ENCODE peak calls at places on chromosomes 13 and 19, in ten cellular contexts. One of them, this sample, is unnamed.

GRCh38 chr19:18424890-18425514 is 5.8 kb downstream of the SSBP4 start:
- DNase-seq in Calu3: no peak
- DNase-seq in PC-9: no peak
- DNase-seq in endothelial cell: no peak
- DNase-seq in AG04450: no peak
- DNase-seq in AG04449: no peak
- DNase-seq in progenitor cell of endocrine pancreas: no peak
- DNase-seq in heart right ventricle: no peak
- DNase-seq in glutamatergic neuron: no peak
- DNase-seq in nephron progenitor cell: no peak
- DNase-seq in this sample: no peak

GRCh38 chr13:46544811-46545210 is 8.2 kb upstream of the LRCH1 start:
- DNase-seq in nephron progenitor cell: no peak
- DNase-seq in endothelial cell: no peak
- DNase-seq in PC-9: no peak
- DNase-seq in progenitor cell of endocrine pancreas: no peak
- DNase-seq in AG04449: no peak
- DNase-seq in AG04450: no peak
- DNase-seq in glutamatergic neuron: no peak
- DNase-seq in Calu3: no peak
- DNase-seq in heart right ventricle: no peak
- DNase-seq in this sample: no peak

GRCh38 chr19:2423913-2424685 is 3.3 kb downstream of the TIMM13 start:
- DNase-seq in endothelial cell: no peak
- DNase-seq in Calu3: no peak
- DNase-seq in AG04449: no peak
- DNase-seq in glutamatergic neuron: peak
- DNase-seq in PC-9: no peak
- DNase-seq in heart right ventricle: no peak
- DNase-seq in nephron progenitor cell: no peak
- DNase-seq in progenitor cell of endocrine pancreas: no peak
- DNase-seq in AG04450: no peak
- DNase-seq in this sample: no peak

GRCh38 chr13:43687038-43687437 is 99.7 kb downstream of the ENOX1 start:
- DNase-seq in progenitor cell of endocrine pancreas: no peak
- DNase-seq in glutamatergic neuron: no peak
- DNase-seq in Calu3: no peak
- DNase-seq in nephron progenitor cell: no peak
- DNase-seq in endothelial cell: no peak
- DNase-seq in AG04450: no peak
- DNase-seq in heart right ventricle: no peak
- DNase-seq in AG04449: no peak
- DNase-seq in PC-9: no peak
- DNase-seq in this sample: no peak

GRCh38 chr19:5128251-5128931 is 159.5 kb downstream of the KDM4B start:
- DNase-seq in AG04449: no peak
- DNase-seq in glutamatergic neuron: no peak
- DNase-seq in AG04450: peak
- DNase-seq in endothelial cell: no peak
- DNase-seq in progenitor cell of endocrine pancreas: peak
- DNase-seq in Calu3: no peak
- DNase-seq in PC-9: no peak
- DNase-seq in nephron progenitor cell: peak
- DNase-seq in heart right ventricle: peak
- DNase-seq in this sample: no peak

GRCh38 chr19:2382530-2383222 is 22.6 kb downstream of the TMPRSS9 start:
- DNase-seq in heart right ventricle: no peak
- DNase-seq in nephron progenitor cell: no peak
- DNase-seq in endothelial cell: no peak
- DNase-seq in PC-9: no peak
- DNase-seq in glutamatergic neuron: no peak
- DNase-seq in progenitor cell of endocrine pancreas: no peak
- DNase-seq in AG04450: no peak
- DNase-seq in AG04449: no peak
- DNase-seq in Calu3: no peak
- DNase-seq in this sample: no peak

GRCh38 chr19:7595466-7596133 is at the start of gene CAMSAP3:
- DNase-seq in AG04449: no peak
- DNase-seq in progenitor cell of endocrine pancreas: peak
- DNase-seq in endothelial cell: peak
- DNase-seq in Calu3: peak
- DNase-seq in PC-9: peak
- DNase-seq in heart right ventricle: no peak
- DNase-seq in AG04450: no peak
- DNase-seq in nephron progenitor cell: peak
- DNase-seq in glutamatergic neuron: peak
- DNase-seq in this sample: peak

GRCh38 chr19:5572556-5573286 is 5.0 kb upstream of the TINCR start:
- DNase-seq in progenitor cell of endocrine pancreas: no peak
- DNase-seq in Calu3: peak
- DNase-seq in AG04449: no peak
- DNase-seq in heart right ventricle: no peak
- DNase-seq in glutamatergic neuron: no peak
- DNase-seq in AG04450: no peak
- DNase-seq in PC-9: peak
- DNase-seq in endothelial cell: no peak
- DNase-seq in nephron progenitor cell: no peak
- DNase-seq in this sample: no peak

GRCh38 chr13:86906458-86906857 is 764.7 kb upstream of the SLITRK5 start:
- DNase-seq in AG04449: no peak
- DNase-seq in glutamatergic neuron: no peak
- DNase-seq in progenitor cell of endocrine pancreas: no peak
- DNase-seq in endothelial cell: no peak
- DNase-seq in heart right ventricle: no peak
- DNase-seq in nephron progenitor cell: no peak
- DNase-seq in AG04450: no peak
- DNase-seq in Calu3: no peak
- DNase-seq in PC-9: no peak
- DNase-seq in this sample: no peak

GRCh38 chr13:64774915-64775314 is 2455.2 kb downstream of the PCDH9 start:
- DNase-seq in nephron progenitor cell: no peak
- DNase-seq in glutamatergic neuron: no peak
- DNase-seq in heart right ventricle: no peak
- DNase-seq in Calu3: no peak
- DNase-seq in endothelial cell: no peak
- DNase-seq in AG04450: no peak
- DNase-seq in AG04449: no peak
- DNase-seq in progenitor cell of endocrine pancreas: no peak
- DNase-seq in PC-9: no peak
- DNase-seq in this sample: no peak

GRCh38 chr13:24512208-24513068 is at the start of gene PARP4:
- DNase-seq in PC-9: peak
- DNase-seq in glutamatergic neuron: peak
- DNase-seq in Calu3: peak
- DNase-seq in endothelial cell: peak
- DNase-seq in AG04449: peak
- DNase-seq in nephron progenitor cell: peak
- DNase-seq in AG04450: peak
- DNase-seq in heart right ventricle: peak
- DNase-seq in progenitor cell of endocrine pancreas: peak
- DNase-seq in this sample: peak

GRCh38 chr13:72290962-72291681 is 424.1 kb upstream of the DACH1 start:
- DNase-seq in progenitor cell of endocrine pancreas: no peak
- DNase-seq in endothelial cell: no peak
- DNase-seq in AG04449: peak
- DNase-seq in Calu3: peak
- DNase-seq in PC-9: peak
- DNase-seq in nephron progenitor cell: no peak
- DNase-seq in glutamatergic neuron: no peak
- DNase-seq in AG04450: no peak
- DNase-seq in heart right ventricle: no peak
- DNase-seq in this sample: no peak

GRCh38 chr13:30884543-30884942 is 21.5 kb upstream of the MEDAG start:
- DNase-seq in AG04450: no peak
- DNase-seq in heart right ventricle: no peak
- DNase-seq in nephron progenitor cell: no peak
- DNase-seq in endothelial cell: no peak
- DNase-seq in PC-9: no peak
- DNase-seq in glutamatergic neuron: no peak
- DNase-seq in Calu3: no peak
- DNase-seq in progenitor cell of endocrine pancreas: no peak
- DNase-seq in AG04449: no peak
- DNase-seq in this sample: no peak

GRCh38 chr19:51145926-51146493 is 3.9 kb downstream of the SIGLEC7 start:
- DNase-seq in progenitor cell of endocrine pancreas: no peak
- DNase-seq in endothelial cell: no peak
- DNase-seq in nephron progenitor cell: no peak
- DNase-seq in PC-9: no peak
- DNase-seq in AG04450: no peak
- DNase-seq in AG04449: no peak
- DNase-seq in Calu3: no peak
- DNase-seq in heart right ventricle: no peak
- DNase-seq in glutamatergic neuron: no peak
- DNase-seq in this sample: no peak

GRCh38 chr13:106129273-106129672 is 406.2 kb downstream of the EFNB2 start:
- DNase-seq in progenitor cell of endocrine pancreas: no peak
- DNase-seq in AG04449: no peak
- DNase-seq in Calu3: no peak
- DNase-seq in AG04450: no peak
- DNase-seq in glutamatergic neuron: no peak
- DNase-seq in PC-9: no peak
- DNase-seq in heart right ventricle: no peak
- DNase-seq in endothelial cell: no peak
- DNase-seq in nephron progenitor cell: no peak
- DNase-seq in this sample: no peak

GRCh38 chr13:46687810-46688209 is 109.2 kb downstream of the ESD start:
- DNase-seq in PC-9: peak
- DNase-seq in endothelial cell: no peak
- DNase-seq in nephron progenitor cell: no peak
- DNase-seq in progenitor cell of endocrine pancreas: no peak
- DNase-seq in Calu3: peak
- DNase-seq in glutamatergic neuron: no peak
- DNase-seq in heart right ventricle: no peak
- DNase-seq in AG04450: no peak
- DNase-seq in AG04449: no peak
- DNase-seq in this sample: no peak

GRCh38 chr19:11321206-11322126 is 18.0 kb downstream of the RAB3D start:
- DNase-seq in nephron progenitor cell: no peak
- DNase-seq in heart right ventricle: no peak
- DNase-seq in glutamatergic neuron: no peak
- DNase-seq in AG04449: no peak
- DNase-seq in progenitor cell of endocrine pancreas: no peak
- DNase-seq in Calu3: no peak
- DNase-seq in PC-9: no peak
- DNase-seq in AG04450: no peak
- DNase-seq in endothelial cell: no peak
- DNase-seq in this sample: no peak
- TF ChIP-seq CTCF in nephron progenitor cell: no peak
- TF ChIP-seq CTCF in heart right ventricle: no peak
- TF ChIP-seq CTCF in glutamatergic neuron: no peak
- TF ChIP-seq CTCF in AG04449: no peak
- TF ChIP-seq CTCF in progenitor cell of endocrine pancreas: peak
- TF ChIP-seq CTCF in Calu3: no peak
- TF ChIP-seq CTCF in PC-9: no peak
- TF ChIP-seq CTCF in AG04450: no peak
- TF ChIP-seq CTCF in endothelial cell: no peak
- TF ChIP-seq CTCF in this sample: no peak

DNA sequence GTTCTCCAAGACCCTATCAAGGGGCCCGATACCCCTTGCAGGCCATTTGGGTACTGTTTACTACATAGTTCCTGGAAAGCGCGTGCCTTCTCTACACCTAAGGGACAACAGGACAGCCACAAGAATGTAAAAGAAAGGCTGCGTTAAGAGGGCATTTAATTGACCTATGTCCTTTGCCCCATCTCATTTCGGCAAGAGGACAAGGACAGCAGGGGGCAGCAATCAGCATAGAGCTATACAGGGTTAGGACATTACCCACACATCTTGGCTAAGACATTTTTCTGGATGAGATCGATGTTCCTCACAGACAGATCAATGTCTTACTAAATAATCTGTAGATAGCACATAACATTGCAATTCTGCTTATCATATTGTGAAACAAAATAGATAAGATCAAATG is 41.2 kb downstream of the FLT3 start:
- DNase-seq in heart right ventricle: no peak
- DNase-seq in AG04449: no peak
- DNase-seq in endothelial cell: peak
- DNase-seq in AG04450: no peak
- DNase-seq in nephron progenitor cell: peak
- DNase-seq in progenitor cell of endocrine pancreas: no peak
- DNase-seq in glutamatergic neuron: peak
- DNase-seq in Calu3: peak
- DNase-seq in PC-9: peak
- DNase-seq in this sample: no peak
- TF ChIP-seq CTCF in heart right ventricle: peak
- TF ChIP-seq CTCF in AG04449: no peak
- TF ChIP-seq CTCF in endothelial cell: peak
- TF ChIP-seq CTCF in AG04450: peak
- TF ChIP-seq CTCF in nephron progenitor cell: peak
- TF ChIP-seq CTCF in progenitor cell of endocrine pancreas: peak
- TF ChIP-seq CTCF in glutamatergic neuron: peak
- TF ChIP-seq CTCF in Calu3: peak
- TF ChIP-seq CTCF in PC-9: peak
- TF ChIP-seq CTCF in this sample: no peak

GRCh38 chr19:40471111-40471510 is 4.3 kb downstream of the SPTBN4 start:
- DNase-seq in AG04449: no peak
- DNase-seq in heart right ventricle: no peak
- DNase-seq in progenitor cell of endocrine pancreas: no peak
- DNase-seq in endothelial cell: no peak
- DNase-seq in Calu3: no peak
- DNase-seq in glutamatergic neuron: no peak
- DNase-seq in PC-9: no peak
- DNase-seq in nephron progenitor cell: no peak
- DNase-seq in AG04450: no peak
- DNase-seq in this sample: no peak

GRCh38 chr19:40472516-40472915 is 5.7 kb downstream of the SPTBN4 start:
- DNase-seq in progenitor cell of endocrine pancreas: no peak
- DNase-seq in endothelial cell: no peak
- DNase-seq in PC-9: no peak
- DNase-seq in Calu3: no peak
- DNase-seq in nephron progenitor cell: no peak
- DNase-seq in AG04450: no peak
- DNase-seq in AG04449: no peak
- DNase-seq in glutamatergic neuron: no peak
- DNase-seq in heart right ventricle: no peak
- DNase-seq in this sample: no peak

GRCh38 chr19:40474737-40475136 is 7.9 kb downstream of the SPTBN4 start:
- DNase-seq in glutamatergic neuron: no peak
- DNase-seq in nephron progenitor cell: no peak
- DNase-seq in Calu3: no peak
- DNase-seq in heart right ventricle: no peak
- DNase-seq in PC-9: no peak
- DNase-seq in progenitor cell of endocrine pancreas: no peak
- DNase-seq in AG04450: no peak
- DNase-seq in endothelial cell: no peak
- DNase-seq in AG04449: no peak
- DNase-seq in this sample: no peak
- TF ChIP-seq CTCF in glutamatergic neuron: no peak
- TF ChIP-seq CTCF in nephron progenitor cell: no peak
- TF ChIP-seq CTCF in Calu3: no peak
- TF ChIP-seq CTCF in heart right ventricle: no peak
- TF ChIP-seq CTCF in PC-9: no peak
- TF ChIP-seq CTCF in progenitor cell of endocrine pancreas: no peak
- TF ChIP-seq CTCF in AG04450: no peak
- TF ChIP-seq CTCF in endothelial cell: no peak
- TF ChIP-seq CTCF in AG04449: no peak
- TF ChIP-seq CTCF in this sample: no peak

DNA sequence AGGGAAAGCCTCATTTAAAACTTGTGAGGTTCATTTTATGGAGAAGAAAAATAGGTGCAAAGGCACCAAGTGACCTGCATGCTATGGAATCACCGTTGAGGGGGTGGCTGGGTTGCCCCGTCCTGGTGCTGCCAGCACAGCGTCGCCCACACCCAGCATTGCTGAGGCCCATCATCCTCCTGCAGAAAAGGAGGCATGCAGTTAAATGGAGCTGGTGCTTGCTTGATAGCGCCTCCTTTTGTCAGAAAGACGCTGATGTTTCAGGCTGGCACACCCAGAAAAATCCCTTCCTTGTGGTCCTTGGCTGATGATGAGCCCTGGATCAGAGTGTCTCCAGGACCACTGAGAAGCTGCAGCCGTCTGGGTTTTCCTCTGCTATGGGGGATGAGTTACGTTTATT is 36.9 kb downstream of the DHRS12 start:
- DNase-seq in progenitor cell of endocrine pancreas: no peak
- DNase-seq in Calu3: no peak
- DNase-seq in endothelial cell: peak
- DNase-seq in PC-9: no peak
- DNase-seq in nephron progenitor cell: no peak
- DNase-seq in glutamatergic neuron: no peak
- DNase-seq in heart right ventricle: no peak
- DNase-seq in AG04449: no peak
- DNase-seq in AG04450: no peak
- DNase-seq in this sample: no peak
- TF ChIP-seq CTCF in progenitor cell of endocrine pancreas: no peak
- TF ChIP-seq CTCF in Calu3: no peak
- TF ChIP-seq CTCF in endothelial cell: no peak
- TF ChIP-seq CTCF in PC-9: no peak
- TF ChIP-seq CTCF in nephron progenitor cell: no peak
- TF ChIP-seq CTCF in glutamatergic neuron: no peak
- TF ChIP-seq CTCF in heart right ventricle: no peak
- TF ChIP-seq CTCF in AG04449: no peak
- TF ChIP-seq CTCF in AG04450: no peak
- TF ChIP-seq CTCF in this sample: no peak

This sample was measured in activated B cell treated with CpG ODN at 0.5 μM for 24 hours.